ENCODE peak calls at places on chromosome 11, in seven cellular contexts. A, O, L, T, M, N and Q are unnamed samples.

GRCh38 chr11:62033191-62034044 is 66.0 kb upstream of the FTH1 start:
- DNase-seq in A (peak), O (no peak), L (peak), T (no peak), M (no peak), N (no peak), Q (peak)

GRCh38 chr11:37105456-37105855 is 507.4 kb upstream of the RAG2 start:
- DNase-seq in A (no peak), O (no peak), L (no peak), T (no peak), M (no peak), N (no peak), Q (no peak)

GRCh38 chr11:111476366-111476765 is 35.8 kb downstream of the BTG4 start:
- DNase-seq in A (no peak), O (no peak), L (no peak), T (no peak), M (peak), N (no peak), Q (no peak)

GRCh38 chr11:71138737-71139425 is 113.5 kb downstream of the SHANK2 start:
- DNase-seq in A (no peak), O (no peak), L (no peak), T (no peak), M (no peak), N (no peak), Q (no peak)

GRCh38 chr11:35365961-35366360 is 53.4 kb downstream of the SLC1A2 start:
- DNase-seq in A (no peak), O (no peak), L (no peak), T (no peak), M (peak), N (no peak), Q (no peak)

GRCh38 chr11:11157201-11157600 is 195.8 kb downstream of the CSNK2A3 start:
- DNase-seq in A (no peak), O (peak), L (peak), T (no peak), M (peak), N (peak), Q (peak)

GRCh38 chr11:119538748-119539147 is 115.8 kb upstream of the THY1 start:
- DNase-seq in A (no peak), O (no peak), L (no peak), T (no peak), M (peak), N (no peak), Q (no peak)

GRCh38 chr11:5624489-5625278 is at the start of gene TRIM34:
- DNase-seq in A (peak), O (peak), L (no peak), T (peak), M (peak), N (peak), Q (peak)

GRCh38 chr11:126268361-126268707 is 361 bp downstream of the SRPRA start:
- DNase-seq in A (peak), O (no peak), L (no peak), T (no peak), M (no peak), N (no peak), Q (no peak)

GRCh38 chr11:31826530-31827438 is 15.7 kb upstream of the PAX6 start:
- DNase-seq in A (no peak), O (no peak), L (no peak), T (no peak), M (no peak), N (no peak), Q (no peak)

GRCh38 chr11:115974703-115975102 is 470.5 kb upstream of the CADM1 start:
- DNase-seq in A (no peak), O (no peak), L (no peak), T (no peak), M (no peak), N (no peak), Q (no peak)

GRCh38 chr11:28038775-28039174 is 69.2 kb downstream of the KIF18A start:
- DNase-seq in A (no peak), O (no peak), L (no peak), T (no peak), M (no peak), N (no peak), Q (no peak)